ENCODE peak calls at places on chromosomes 12 and 14, in seven cellular contexts. E, J, U, A, D, R and S are unnamed samples.

GRCh38 chr14:28272270-28272669 is 494.3 kb upstream of the FOXG1 start:
- DNase-seq in E (no peak), J (no peak), U (no peak), A (no peak), D (no peak), R (no peak), S (no peak)

GRCh38 chr12:131281016-131281415 is 327.3 kb downstream of the ADGRD1 start:
- DNase-seq in E (no peak), J (no peak), U (no peak), A (no peak), D (no peak), R (peak; percentile 19), S (no peak)

GRCh38 chr12:96989916-96990315 is 82.9 kb downstream of the NEDD1 start:
- DNase-seq in E (no peak), J (peak; percentile 54), U (peak; percentile 19), A (peak; percentile 50), D (no peak), R (no peak), S (no peak)

GRCh38 chr12:52013626-52014310 is 7.0 kb downstream of the TAMALIN start:
- DNase-seq in E (no peak), J (no peak), U (no peak), A (no peak), D (no peak), R (no peak), S (no peak)

GRCh38 chr12:80364056-80364455 is 80.0 kb upstream of the PTPRQ start:
- DNase-seq in E (no peak), J (no peak), U (no peak), A (no peak), D (peak; percentile 10), R (no peak), S (no peak)

GRCh38 chr14:85310491-85311272 is 219.3 kb upstream of the FLRT2 start:
- DNase-seq in E (no peak), J (no peak), U (no peak), A (no peak), D (no peak), R (no peak), S (no peak)

GRCh38 chr14:55074662-55075061 is 23.2 kb downstream of the MAPK1IP1L start:
- DNase-seq in E (no peak), J (no peak), U (peak; percentile 76), A (no peak), D (peak; percentile 60), R (no peak), S (no peak)

GRCh38 chr12:80195143-80195726 is 95.9 kb downstream of the OTOGL start:
- DNase-seq in E (no peak), J (peak; percentile 52), U (no peak), A (no peak), D (peak; percentile 86), R (no peak), S (no peak)

GRCh38 chr14:92012121-92012748 is 27.6 kb downstream of the TRIP11 start:
- DNase-seq in E (no peak), J (no peak), U (no peak), A (no peak), D (no peak), R (no peak), S (no peak)

GRCh38 chr14:68975667-68976066 is 3.4 kb downstream of the ACTN1 start:
- DNase-seq in E (no peak), J (no peak), U (no peak), A (no peak), D (peak; percentile 85), R (no peak), S (no peak)

GRCh38 chr12:90098132-90098779 is 389.6 kb upstream of the ATP2B1 start:
- DNase-seq in E (no peak), J (no peak), U (no peak), A (no peak), D (no peak), R (no peak), S (no peak)

GRCh38 chr14:68978550-68978911 is 571 bp downstream of the ACTN1 start:
- DNase-seq in E (peak; percentile 70), J (peak; percentile 71), U (no peak), A (peak; percentile 85), D (no peak), R (peak; percentile 59), S (peak; percentile 22)

GRCh38 chr12:42483534-42483857 is 106.0 kb downstream of the PRICKLE1 start:
- DNase-seq in E (peak; percentile 46), J (peak; percentile 58), U (no peak), A (no peak), D (peak; percentile 39), R (no peak), S (peak; percentile 69)

GRCh38 chr12:68557011-68557715 is 53.5 kb upstream of the RAP1B start:
- DNase-seq in E (no peak), J (no peak), U (no peak), A (no peak), D (peak; percentile 93), R (no peak), S (no peak)

GRCh38 chr14:92670177-92670576 is 78.2 kb downstream of the LGMN start:
- DNase-seq in E (no peak), J (no peak), U (no peak), A (no peak), D (peak; percentile 86), R (no peak), S (no peak)

GRCh38 chr12:92469837-92470236 is 233.0 kb upstream of the PLEKHG7 start:
- DNase-seq in E (peak; percentile 68), J (no peak), U (no peak), A (no peak), D (peak; percentile 46), R (no peak), S (no peak)

GRCh38 chr14:91363776-91364523 is 53.7 kb downstream of the CCDC88C start:
- DNase-seq in E (no peak), J (no peak), U (peak; percentile 76), A (no peak), D (no peak), R (no peak), S (peak; percentile 41)

GRCh38 chr12:11958216-11959091 is 112.3 kb upstream of the BCL2L14 start:
- DNase-seq in E (no peak), J (no peak), U (no peak), A (no peak), D (peak; percentile 95), R (no peak), S (no peak)
- TF ChIP-seq CTCF in E (no peak), J (no peak), U (no peak), A (no peak), D (peak; percentile 19), R (no peak), S (no peak)

DNA sequence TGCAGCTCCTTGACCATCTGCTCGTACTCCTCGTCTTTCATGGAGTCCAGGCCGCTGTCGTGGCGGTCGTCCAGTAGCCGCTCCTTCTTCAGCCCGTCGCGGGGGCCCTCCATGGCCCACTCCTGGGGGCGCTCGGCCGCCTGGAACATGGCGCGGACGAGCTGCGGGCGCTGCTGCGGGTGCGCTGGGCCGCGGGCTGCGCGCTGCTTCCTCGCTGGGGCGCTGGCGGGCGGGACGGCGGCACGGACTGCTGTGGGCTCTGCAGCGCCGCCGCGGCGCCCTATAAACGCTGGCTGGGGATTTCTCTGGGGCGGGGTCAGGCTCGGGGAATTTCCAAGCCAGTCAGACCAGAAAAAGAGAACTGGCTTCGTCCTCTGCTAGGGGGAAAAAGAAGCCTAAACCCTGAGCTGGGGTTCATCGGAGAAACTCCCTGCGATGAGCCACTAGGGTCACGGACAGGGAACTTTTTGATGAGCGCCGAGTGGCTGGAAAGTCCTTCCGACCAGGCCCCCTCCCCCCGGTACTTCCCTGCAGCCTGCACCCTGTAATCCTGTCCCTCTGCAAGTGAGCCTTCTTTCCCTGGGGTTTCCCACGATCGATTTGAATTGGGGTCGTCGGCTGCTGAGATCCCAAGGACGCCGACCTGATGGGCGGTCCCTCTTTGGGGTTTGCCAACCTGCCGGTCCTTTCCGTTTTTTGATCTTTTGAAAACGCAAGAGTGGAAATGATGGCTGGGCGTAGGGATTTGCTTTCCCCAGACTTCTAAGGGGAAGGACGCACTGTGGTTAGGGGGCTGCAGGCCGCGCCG is at the start of gene NFKBIA:
- DNase-seq in E (peak; percentile 94), J (peak; percentile 80), U (peak; percentile 83), A (peak; percentile 82), D (peak; percentile 88), R (peak; percentile 93), S (peak; percentile 98)
- TF ChIP-seq CTCF in E (no peak), J (peak; percentile 12), U (peak; percentile 31), A (no peak), D (peak; percentile 57), R (peak; percentile 34), S (no peak)

GRCh38 chr14:103749452-103749851 is 33.8 kb downstream of the ZFYVE21 start:
- DNase-seq in E (no peak), J (no peak), U (no peak), A (no peak), D (no peak), R (no peak), S (no peak)

GRCh38 chr14:103746706-103747105 is 31.1 kb downstream of the ZFYVE21 start:
- DNase-seq in E (no peak), J (no peak), U (no peak), A (no peak), D (peak; percentile 58), R (no peak), S (no peak)

GRCh38 chr14:103753809-103754208 is 38.2 kb downstream of the ZFYVE21 start:
- DNase-seq in E (no peak), J (no peak), U (no peak), A (no peak), D (no peak), R (no peak), S (no peak)

GRCh38 chr14:103748539-103748867 is 32.9 kb downstream of the ZFYVE21 start:
- DNase-seq in E (no peak), J (no peak), U (no peak), A (no peak), D (no peak), R (peak; percentile 52), S (no peak)

GRCh38 chr14:103749860-103750259 is 34.2 kb downstream of the ZFYVE21 start:
- DNase-seq in E (no peak), J (no peak), U (no peak), A (no peak), D (no peak), R (no peak), S (no peak)
- TF ChIP-seq CTCF in E (no peak), J (no peak), U (no peak), A (no peak), D (no peak), R (no peak), S (no peak)

GRCh38 chr14:71720978-71721624 is 211.1 kb upstream of the RGS6 start:
- DNase-seq in E (no peak), J (peak; percentile 65), U (peak; percentile 25), A (peak; percentile 61), D (peak; percentile 85), R (no peak), S (no peak)
- TF ChIP-seq CTCF in E (peak; percentile 63), J (peak; percentile 57), U (peak; percentile 61), A (peak; percentile 54), D (peak; percentile 84), R (no peak), S (no peak)

DNA sequence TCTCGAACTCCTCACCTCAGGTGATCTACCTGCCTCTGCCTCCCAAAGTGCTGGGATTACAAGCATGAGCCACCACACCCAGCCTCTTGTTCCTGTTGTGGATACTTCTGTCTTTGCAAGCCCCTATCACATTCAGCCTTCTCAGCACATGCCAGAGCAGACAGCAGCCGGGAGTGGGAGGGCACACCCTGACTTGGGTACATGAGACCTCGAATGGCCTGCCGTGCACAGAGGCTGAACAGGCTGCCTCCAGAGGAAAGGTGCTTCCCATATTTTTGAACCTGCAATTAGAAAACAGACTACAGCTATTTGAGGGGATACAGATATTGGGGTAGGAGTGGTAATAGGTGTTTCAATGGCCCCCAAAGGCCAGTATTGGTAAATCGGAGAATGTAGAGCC is 307.3 kb upstream of the DIO3 start:
- DNase-seq in E (no peak), J (no peak), U (no peak), A (no peak), D (no peak), R (peak; percentile 24), S (no peak)
- TF ChIP-seq CTCF in E (no peak), J (no peak), U (no peak), A (no peak), D (no peak), R (no peak), S (no peak)

GRCh38 chr14:74913986-74914573 is 9.0 kb downstream of the RPS6KL1 start:
- DNase-seq in E (peak; percentile 64), J (peak; percentile 67), U (no peak), A (peak; percentile 55), D (peak; percentile 77), R (no peak), S (no peak)
- TF ChIP-seq CTCF in E (peak; percentile 78), J (peak; percentile 28), U (peak; percentile 64), A (no peak), D (peak; percentile 90), R (peak; percentile 31), S (no peak)